ENCODE peak calls at places on chromosomes 16 and 17, in seven cellular contexts. R, P, I, U, H, Y and Z are unnamed samples.

GRCh38 chr16:31365131-31365865 is 10.3 kb downstream of the ITGAX start:
- DNase-seq in R (no peak), P (no peak), I (no peak), U (no peak), H (no peak), Y (no peak), Z (no peak)

GRCh38 chr17:8997994-8998628 is 23.2 kb upstream of the NTN1 start:
- DNase-seq in R (peak; percentile 70), P (peak; percentile 51), I (peak; percentile 76), U (peak; percentile 78), H (no peak), Y (peak; percentile 67), Z (peak; percentile 56)

GRCh38 chr16:23114131-23114904 is 34.9 kb downstream of the USP31 start:
- DNase-seq in R (no peak), P (no peak), I (no peak), U (no peak), H (no peak), Y (no peak), Z (no peak)

GRCh38 chr17:42547001-42547461 is 5.7 kb upstream of the HSD17B1 start:
- DNase-seq in R (no peak), P (no peak), I (peak; percentile 62), U (no peak), H (peak; percentile 70), Y (no peak), Z (no peak)

GRCh38 chr17:75205793-75206163 is 299 bp downstream of the NUP85 start:
- DNase-seq in R (no peak), P (no peak), I (no peak), U (no peak), H (no peak), Y (no peak), Z (no peak)

GRCh38 chr16:68445458-68445857 is 2.9 kb downstream of the SMPD3 start:
- DNase-seq in R (peak; percentile 50), P (peak; percentile 44), I (no peak), U (peak; percentile 46), H (no peak), Y (peak; percentile 64), Z (peak; percentile 37)

GRCh38 chr17:70521821-70522256 is 352.5 kb downstream of the KCNJ2 start:
- DNase-seq in R (no peak), P (peak; percentile 7), I (peak; percentile 80), U (no peak), H (peak; percentile 31), Y (peak; percentile 25), Z (no peak)

GRCh38 chr16:75216576-75216975 is 2.2 kb upstream of the CTRB1 start:
- DNase-seq in R (no peak), P (no peak), I (no peak), U (no peak), H (no peak), Y (no peak), Z (no peak)

GRCh38 chr17:34218757-34219156 is 36.3 kb upstream of the CCL2 start:
- DNase-seq in R (no peak), P (no peak), I (no peak), U (no peak), H (no peak), Y (no peak), Z (no peak)

GRCh38 chr16:73735018-73735417 is 561.6 kb upstream of the PSMD7 start:
- DNase-seq in R (no peak), P (peak; percentile 67), I (no peak), U (no peak), H (no peak), Y (no peak), Z (no peak)

GRCh38 chr17:58235821-58236220 is 2.6 kb upstream of the LPO start:
- DNase-seq in R (no peak), P (no peak), I (no peak), U (no peak), H (no peak), Y (no peak), Z (no peak)

GRCh38 chr16:84689126-84689525 is 10.7 kb upstream of the USP10 start:
- DNase-seq in R (peak; percentile 65), P (peak; percentile 94), I (no peak), U (no peak), H (no peak), Y (no peak), Z (no peak)

GRCh38 chr17:6823011-6823442 is 8.5 kb downstream of the TEKT1 start:
- DNase-seq in R (peak; percentile 8), P (peak; percentile 87), I (no peak), U (no peak), H (no peak), Y (no peak), Z (no peak)

GRCh38 chr17:55641559-55642160 is 81.0 kb downstream of the TMEM100 start:
- DNase-seq in R (peak; percentile 44), P (peak; percentile 75), I (peak; percentile 88), U (peak; percentile 26), H (peak; percentile 87), Y (peak; percentile 57), Z (no peak)

GRCh38 chr16:54059319-54059718 is 227.3 kb downstream of the IRX3 start:
- DNase-seq in R (no peak), P (no peak), I (no peak), U (no peak), H (no peak), Y (no peak), Z (no peak)

GRCh38 chr17:8481703-8482102 is 46.0 kb downstream of the NDEL1 start:
- DNase-seq in R (no peak), P (no peak), I (no peak), U (no peak), H (no peak), Y (no peak), Z (no peak)

GRCh38 chr16:22122239-22122638 is 29.9 kb downstream of the VWA3A start:
- DNase-seq in R (no peak), P (no peak), I (no peak), U (no peak), H (no peak), Y (no peak), Z (no peak)

GRCh38 chr16:56869513-56870270 is 4.7 kb downstream of the SLC12A3 start:
- DNase-seq in R (peak; percentile 39), P (peak; percentile 39), I (no peak), U (peak; percentile 40), H (no peak), Y (peak; percentile 24), Z (no peak)

GRCh38 chr16:55849536-55849935 is 16.6 kb upstream of the CES1 start:
- DNase-seq in R (no peak), P (no peak), I (no peak), U (no peak), H (no peak), Y (no peak), Z (no peak)

GRCh38 chr16:10033561-10033960 is 148.7 kb downstream of the GRIN2A start:
- DNase-seq in R (no peak), P (no peak), I (no peak), U (no peak), H (no peak), Y (no peak), Z (no peak)

GRCh38 chr16:75256871-75257343 is 5.5 kb upstream of the BCAR1 start:
- DNase-seq in R (peak; percentile 88), P (peak; percentile 68), I (peak; percentile 80), U (no peak), H (peak; percentile 55), Y (peak; percentile 46), Z (no peak)

GRCh38 chr16:81143921-81144471 is 47.8 kb upstream of the GCSH start:
- DNase-seq in R (no peak), P (no peak), I (no peak), U (no peak), H (no peak), Y (no peak), Z (no peak)

GRCh38 chr16:89602273-89602951 is 11.0 kb upstream of the DPEP1 start:
- DNase-seq in R (peak; percentile 91), P (peak; percentile 86), I (no peak), U (peak; percentile 51), H (peak; percentile 58), Y (no peak), Z (no peak)